ENCODE peak calls at places on chromosomes 11 and 22, in six cellular contexts. Y is heart left ventricle, P is tibial nerve, K is thoracic aorta, C is OCI-LY7, T is MM.1S. V is an unnamed sample. For H3K9me3, the result is how much of the 10 kb centered on the place peaks cover.

GRCh38 chr11:47669856-47670255 is 27.5 kb upstream of the MTCH2 start:
- DNase-seq in Y (no peak), P (no peak), K (no peak), C (no peak), T (no peak), V (no peak)

GRCh38 chr11:1727088-1727690 is 23.2 kb downstream of the IFITM10 start:
- DNase-seq in Y (no peak), P (no peak), K (no peak), C (no peak), T (no peak), V (no peak)

GRCh38 chr11:33257160-33257896 is at the start of gene HIPK3:
- DNase-seq in Y (peak), P (peak), K (peak), C (peak), T (peak), V (peak)

GRCh38 chr11:111913997-111914396 is 1.5 kb downstream of the HSPB2 start:
- DNase-seq in Y (peak), P (peak), K (peak), C (no peak), T (no peak), V (no peak)

GRCh38 chr22:37189011-37189466 is 992 bp upstream of the C1QTNF6 start:
- DNase-seq in Y (no peak), P (no peak), K (no peak), C (no peak), T (no peak), V (no peak)

GRCh38 chr11:102633385-102634026 is 8.4 kb upstream of the MMP20 start:
- DNase-seq in Y (no peak), P (no peak), K (no peak), C (no peak), T (no peak), V (no peak)

GRCh38 chr11:47518212-47518959 is 34.5 kb downstream of the CELF1 start:
- DNase-seq in Y (no peak), P (no peak), K (no peak), C (no peak), T (no peak), V (no peak)

GRCh38 chr11:114291381-114291780 is 4.8 kb upstream of the NNMT start:
- DNase-seq in Y (no peak), P (no peak), K (no peak), C (no peak), T (peak), V (no peak)

GRCh38 chr11:75851203-75851602 is 36.2 kb downstream of the UVRAG start:
- DNase-seq in Y (no peak), P (no peak), K (no peak), C (no peak), T (no peak), V (no peak)

GRCh38 chr22:24305260-24305692 is 34.6 kb downstream of the SPECC1L start:
- DNase-seq in Y (no peak), P (no peak), K (no peak), C (no peak), T (no peak), V (no peak)

GRCh38 chr22:20834206-20834605 is 24.4 kb downstream of the PI4KA start:
- DNase-seq in Y (no peak), P (no peak), K (no peak), C (no peak), T (no peak), V (no peak)

GRCh38 chr11:63782749-63783148 is 14.2 kb upstream of the ZFTA start:
- DNase-seq in Y (no peak), P (no peak), K (no peak), C (no peak), T (no peak), V (no peak)

GRCh38 chr11:104490182-104490581 is 326.2 kb upstream of the PDGFD start:
- DNase-seq in Y (no peak), P (no peak), K (no peak), C (no peak), T (no peak), V (no peak)
- H3K9me3 ChIP-seq in Y (under half), P (under half), K (under half), C (under half), T (under half), V (under half)

DNA sequence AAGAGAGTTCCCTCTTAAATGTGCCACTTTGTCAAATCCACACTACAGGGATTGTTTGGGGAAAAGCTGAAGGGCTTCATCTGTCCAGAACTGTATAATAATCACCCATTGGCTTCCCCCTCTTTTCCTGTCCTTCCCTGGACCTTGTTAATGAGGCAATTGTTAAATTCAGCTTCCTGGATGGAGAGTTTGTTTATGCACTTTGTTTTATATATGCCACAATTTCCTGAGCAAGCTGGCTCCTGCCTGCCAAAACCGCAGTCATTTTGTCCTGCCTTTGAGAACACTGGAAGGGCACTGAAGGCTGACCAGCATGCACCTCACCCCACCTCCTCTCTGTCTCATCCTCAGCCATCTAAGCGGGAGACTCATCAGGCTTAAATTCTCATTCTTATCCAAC is 86.2 kb downstream of the MSANTD4 start:
- DNase-seq in Y (no peak), P (no peak), K (no peak), C (no peak), T (no peak), V (no peak)
- H3K27ac ChIP-seq in Y (no peak), P (no peak), K (no peak), C (no peak), T (no peak), V (no peak)

DNA sequence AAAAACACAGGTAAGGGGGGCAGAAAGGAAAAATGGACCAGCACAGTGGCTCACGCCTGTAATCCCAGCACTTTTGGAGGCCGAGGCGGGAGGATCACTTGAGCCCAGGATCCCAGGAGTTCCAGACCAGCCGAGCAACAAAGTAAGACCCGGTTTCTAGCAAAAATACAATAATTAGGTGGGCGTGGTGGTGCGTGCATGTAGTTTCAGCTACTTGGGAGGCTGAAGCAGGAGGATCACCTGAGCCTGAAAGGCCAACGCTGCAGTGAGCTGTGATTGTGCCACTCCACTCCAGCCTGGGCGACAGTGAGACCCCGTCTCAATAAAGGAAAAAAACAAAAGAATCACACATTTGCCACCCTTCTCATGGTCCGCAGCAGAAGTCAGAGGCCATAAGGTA is 519.4 kb downstream of the BRD1 start:
- DNase-seq in Y (no peak), P (peak), K (no peak), C (no peak), T (no peak), V (no peak)
- H3K9me3 ChIP-seq in Y (under half), P (under half), K (under half), C (under half), T (under half), V (under half)

GRCh38 chr11:78798567-78799170 is 224.0 kb upstream of the NARS2 start:
- DNase-seq in Y (peak), P (peak), K (peak), C (peak), T (peak), V (peak)

GRCh38 chr11:78800089-78800690 is 225.5 kb upstream of the NARS2 start:
- DNase-seq in Y (no peak), P (no peak), K (no peak), C (no peak), T (no peak), V (no peak)

GRCh38 chr11:78801161-78801884 is 226.7 kb upstream of the NARS2 start:
- DNase-seq in Y (peak), P (no peak), K (peak), C (no peak), T (no peak), V (no peak)

GRCh38 chr11:78802058-78802633 is 227.5 kb upstream of the NARS2 start:
- DNase-seq in Y (no peak), P (no peak), K (no peak), C (no peak), T (no peak), V (peak)

DNA sequence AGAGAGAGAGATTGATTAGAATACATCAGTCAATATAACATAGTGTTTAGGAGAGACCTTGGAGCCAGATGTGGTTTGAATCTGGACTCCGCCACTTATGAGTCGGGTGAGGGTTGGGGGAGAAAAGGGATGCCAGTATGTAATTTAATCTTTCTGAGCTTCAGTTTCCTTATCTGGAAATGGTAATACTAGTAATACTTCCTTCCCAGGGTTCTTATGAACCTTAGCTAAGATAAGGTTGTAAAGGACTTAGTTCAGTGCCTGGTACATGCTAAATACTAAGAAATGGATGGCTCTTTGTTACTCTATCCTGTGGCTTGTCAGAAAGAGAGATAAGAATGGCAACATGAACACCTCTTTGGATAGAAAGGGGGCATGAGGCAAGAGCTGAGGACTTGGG is 226.1 kb upstream of the NARS2 start:
- DNase-seq in Y (no peak), P (no peak), K (no peak), C (no peak), T (no peak), V (no peak)
- H3K27ac ChIP-seq in Y (no peak), P (peak), K (peak), C (no peak), T (no peak), V (peak)